ENCODE peak calls at places on chromosomes 2 and 18, in four cellular contexts. A is GM12878, U is HL-60, W is K562. V is an unnamed sample.

GRCh38 chr18:21958256-21958655 is 211.1 kb upstream of the GATA6 start:
- DNase-seq in A (no peak), U (no peak), W (no peak), V (no peak)

GRCh38 chr2:95305341-95306058 is 8.4 kb downstream of the KCNIP3 start:
- DNase-seq in A (no peak), U (no peak), W (no peak), V (no peak)

GRCh38 chr18:21703241-21703820 is 1.2 kb downstream of the ABHD3 start:
- DNase-seq in A (peak), U (no peak), W (peak), V (no peak)

GRCh38 chr2:221629478-221629877 is 57.4 kb upstream of the EPHA4 start:
- DNase-seq in A (no peak), U (no peak), W (no peak), V (no peak)

GRCh38 chr2:216216951-216217903 is 108.1 kb downstream of the XRCC5 start:
- DNase-seq in A (no peak), U (no peak), W (peak), V (no peak)

GRCh38 chr2:169983506-169983905 is 156.3 kb downstream of the UBR3 start:
- DNase-seq in A (no peak), U (no peak), W (no peak), V (no peak)

GRCh38 chr2:162071016-162071415 is 3.0 kb downstream of the DPP4 start:
- DNase-seq in A (no peak), U (no peak), W (no peak), V (no peak)

GRCh38 chr2:201484805-201485204 is 33.3 kb downstream of the STRADB start:
- DNase-seq in A (no peak), U (no peak), W (no peak), V (no peak)

GRCh38 chr2:56898986-56899385 is 715.2 kb downstream of the CCDC85A start:
- DNase-seq in A (no peak), U (no peak), W (no peak), V (no peak)

GRCh38 chr2:200603972-200604371 is 18.2 kb downstream of the AOX1 start:
- DNase-seq in A (no peak), U (no peak), W (no peak), V (no peak)

GRCh38 chr2:149606251-149606811 is 18.8 kb upstream of the MMADHC start:
- DNase-seq in A (no peak), U (no peak), W (no peak), V (no peak)

GRCh38 chr18:45749918-45750689 is 26.1 kb downstream of the SLC14A1 start:
- DNase-seq in A (peak), U (no peak), W (no peak), V (no peak)

GRCh38 chr18:50334546-50335152 is 40.2 kb upstream of the SKA1 start:
- DNase-seq in A (peak), U (no peak), W (no peak), V (no peak)

GRCh38 chr2:176158855-176159677 is 2.0 kb downstream of the HOXD3 start:
- DNase-seq in A (no peak), U (no peak), W (no peak), V (no peak)

GRCh38 chr2:10333966-10334365 is 31.3 kb downstream of the HPCAL1 start:
- DNase-seq in A (no peak), U (no peak), W (no peak), V (no peak)

GRCh38 chr18:78082776-78083175 is 833.1 kb downstream of the GALR1 start:
- DNase-seq in A (no peak), U (no peak), W (no peak), V (no peak)

GRCh38 chr2:226475650-226476049 is 324.0 kb downstream of the IRS1 start:
- DNase-seq in A (no peak), U (no peak), W (no peak), V (no peak)

GRCh38 chr2:224584111-224584764 is 925 bp downstream of the CUL3 start:
- DNase-seq in A (no peak), U (peak), W (no peak), V (no peak)

GRCh38 chr2:16960579-16960978 is 294.9 kb upstream of the CYRIA start:
- DNase-seq in A (peak), U (no peak), W (no peak), V (no peak)

GRCh38 chr2:169933124-169933711 is 106.0 kb downstream of the UBR3 start:
- DNase-seq in A (no peak), U (peak), W (peak), V (no peak)

GRCh38 chr2:116719841-116720240 is 1094.7 kb upstream of the DDX18 start:
- DNase-seq in A (no peak), U (no peak), W (no peak), V (no peak)

GRCh38 chr2:96143231-96143847 is 1.9 kb downstream of the DUSP2 start:
- DNase-seq in A (no peak), U (no peak), W (no peak), V (no peak)

GRCh38 chr2:54903736-54904554 is 146.3 kb downstream of the RTN4 start:
- DNase-seq in A (no peak), U (peak), W (no peak), V (no peak)

GRCh38 chr2:108266218-108266617 is 22.5 kb upstream of the SULT1C2 start:
- DNase-seq in A (no peak), U (no peak), W (no peak), V (no peak)

GRCh38 chr18:61893304-61893970 is 630 bp upstream of the RNF152 start:
- DNase-seq in A (no peak), U (no peak), W (peak), V (peak)

GRCh38 chr18:22933206-22933957 is at the start of gene RBBP8:
- DNase-seq in A (peak), U (peak), W (peak), V (peak)

GRCh38 chr18:49590608-49591007 is 28.8 kb downstream of the LIPG start:
- DNase-seq in A (no peak), U (no peak), W (no peak), V (no peak)

GRCh38 chr2:96841707-96842495 is 1.9 kb downstream of the ANKRD23 start:
- DNase-seq in A (no peak), U (no peak), W (no peak), V (no peak)

GRCh38 chr2:203360833-203361430 is 32.7 kb downstream of the ABI2 start:
- DNase-seq in A (no peak), U (no peak), W (no peak), V (no peak)
- TF ChIP-seq SPI1 in A (no peak), U (no peak), W (no peak), V (no peak)

GRCh38 chr2:207603486-207603885 is 21.7 kb downstream of the METTL21A start:
- DNase-seq in A (no peak), U (no peak), W (no peak), V (no peak)
- TF ChIP-seq SPI1 in A (no peak), U (no peak), W (no peak), V (no peak)

GRCh38 chr18:7778181-7778580 is 211.1 kb downstream of the PTPRM start:
- DNase-seq in A (no peak), U (no peak), W (no peak), V (no peak)

GRCh38 chr18:7784171-7784570 is 217.1 kb downstream of the PTPRM start:
- DNase-seq in A (no peak), U (no peak), W (no peak), V (no peak)

GRCh38 chr18:7775848-7776247 is 208.7 kb downstream of the PTPRM start:
- DNase-seq in A (no peak), U (no peak), W (no peak), V (no peak)

GRCh38 chr18:7779226-7779625 is 212.1 kb downstream of the PTPRM start:
- DNase-seq in A (no peak), U (no peak), W (no peak), V (no peak)
- TF ChIP-seq SPI1 in A (no peak), U (no peak), W (no peak), V (no peak)

DNA sequence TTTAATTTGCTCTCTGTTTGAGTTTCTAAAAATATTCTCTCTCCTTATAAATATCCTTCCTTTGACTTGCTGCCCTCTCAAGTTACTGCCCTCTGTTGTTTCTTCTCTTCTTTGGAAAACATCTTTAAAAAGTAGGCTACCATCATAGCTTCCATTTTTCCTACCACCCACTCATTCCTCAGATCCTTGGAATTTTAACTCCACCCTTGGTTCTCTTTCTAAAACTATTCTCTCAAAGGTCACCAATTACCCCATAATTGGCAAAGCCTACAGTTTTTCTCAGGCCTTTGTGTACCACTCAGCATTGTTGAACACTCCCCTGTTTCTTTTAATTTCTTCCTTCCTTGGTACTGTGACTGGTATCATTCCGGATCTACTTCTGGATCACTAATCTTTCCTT is 43.0 kb upstream of the ITGAV start:
- DNase-seq in A (no peak), U (no peak), W (no peak), V (no peak)
- TF ChIP-seq SPI1 in A (no peak), U (no peak), W (no peak), V (no peak)

GRCh38 chr2:61017003-61017555 is 441 bp upstream of the PEX13 start:
- DNase-seq in A (peak), U (peak), W (peak), V (peak)
- TF ChIP-seq SPI1 in A (no peak), U (peak), W (no peak), V (no peak)

GRCh38 chr2:67755511-67755910 is 307.3 kb downstream of the C1D start:
- DNase-seq in A (no peak), U (no peak), W (no peak), V (no peak)
- TF ChIP-seq SPI1 in A (no peak), U (no peak), W (no peak), V (no peak)

DNA sequence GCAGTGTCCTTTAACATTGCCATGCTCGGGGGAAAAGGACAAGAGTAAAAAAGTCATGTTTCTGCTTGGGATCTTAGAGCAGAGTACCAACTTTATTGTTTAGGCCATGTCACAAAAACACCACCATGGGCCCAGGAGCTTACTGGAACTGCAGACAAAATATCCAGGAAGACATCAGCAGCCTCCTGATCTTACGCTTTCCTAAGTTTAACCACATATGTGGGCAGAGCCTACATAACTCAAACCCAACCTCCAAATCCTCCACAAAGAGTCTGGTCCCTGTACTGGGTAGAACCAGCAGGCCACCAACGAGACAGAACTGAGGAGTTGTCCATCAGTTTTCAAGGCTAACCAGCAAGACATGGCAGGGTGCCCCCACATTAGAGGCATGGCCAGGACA is 10.3 kb downstream of the GALNT14 start:
- DNase-seq in A (no peak), U (no peak), W (no peak), V (no peak)
- TF ChIP-seq SPI1 in A (no peak), U (no peak), W (no peak), V (no peak)

DNA sequence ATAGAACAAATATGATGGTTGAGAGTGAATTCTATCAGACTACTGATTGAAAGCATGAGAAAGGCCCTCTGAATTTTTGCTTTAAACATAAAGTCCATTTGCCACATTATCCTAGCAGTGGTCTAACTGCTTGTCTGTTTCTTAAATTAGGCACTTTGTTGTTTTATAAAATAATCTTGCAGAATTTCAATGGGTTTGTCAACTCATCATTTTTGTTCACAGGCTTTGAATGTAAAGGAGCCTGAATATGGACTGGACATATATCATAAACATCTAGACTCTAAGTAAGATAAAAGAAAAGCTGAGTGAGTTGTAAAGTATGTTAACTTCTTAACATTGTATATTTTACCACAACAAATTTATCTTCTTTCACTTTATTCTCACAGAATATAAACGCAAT is 845.9 kb downstream of the SUCLG1 start:
- DNase-seq in A (no peak), U (no peak), W (no peak), V (no peak)
- TF ChIP-seq SPI1 in A (no peak), U (no peak), W (no peak), V (no peak)

GRCh38 chr2:230847883-230848388 is 16.8 kb upstream of the ITM2C start:
- DNase-seq in A (peak), U (peak), W (peak), V (peak)
- TF ChIP-seq SPI1 in A (no peak), U (no peak), W (no peak), V (no peak)

GRCh38 chr2:235523021-235523420 is 29.2 kb downstream of the AGAP1 start:
- DNase-seq in A (no peak), U (no peak), W (no peak), V (no peak)
- TF ChIP-seq SPI1 in A (no peak), U (no peak), W (peak), V (no peak)

V was measured in GM12891.